ENCODE peak calls at places on chromosomes 6 and 20, in ten cellular contexts. N is right cardiac atrium; A is CD8-positive, alpha-beta T cell; J is adipocyte; R is NT2/D1; T is A549; M is adrenal gland; E is GM12878; L is cardiac muscle cell; Z is IMR-90. X is an unnamed sample.

GRCh38 chr20:62202083-62202395 is 18.0 kb downstream of the HRH3 start:
- DNase-seq in J (peak; percentile 24), Z (peak; percentile 45), E (no peak), R (no peak), M (no peak), A (no peak), N (peak; percentile 11), T (no peak), L (no peak), X (no peak)

GRCh38 chr20:46070215-46070910 is 19.4 kb downstream of the NCOA5 start:
- DNase-seq in N (no peak), L (peak; percentile 78), T (no peak), A (no peak), M (no peak), E (no peak), R (no peak), Z (peak; percentile 86), J (peak; percentile 66), X (no peak)

GRCh38 chr6:25586927-25587326 is 65.1 kb upstream of the SCGN start:
- DNase-seq in T (no peak), E (no peak), L (no peak), R (no peak), A (no peak), J (no peak), N (no peak), M (no peak), Z (no peak), X (no peak)

GRCh38 chr20:35340436-35340835 is 48.2 kb upstream of the FAM83C start:
- DNase-seq in E (no peak), R (no peak), A (no peak), N (no peak), J (no peak), Z (no peak), L (no peak), M (no peak), T (no peak), X (no peak)

GRCh38 chr6:43029120-43029519 is 7.7 kb downstream of the RRP36 start:
- DNase-seq in M (no peak), A (no peak), J (no peak), E (no peak), L (no peak), N (no peak), T (no peak), R (no peak), Z (no peak), X (no peak)

GRCh38 chr20:36311141-36311853 is 5.2 kb downstream of the DLGAP4 start:
- DNase-seq in M (no peak), R (no peak), E (no peak), A (no peak), L (peak; percentile 22), J (no peak), Z (no peak), N (peak; percentile 24), T (no peak), X (no peak)

GRCh38 chr20:34907616-34908469 is 31.4 kb downstream of the ACSS2 start:
- DNase-seq in A (no peak), E (no peak), L (peak; percentile 90), M (peak; percentile 84), N (peak; percentile 84), T (peak; percentile 74), Z (peak; percentile 92), R (no peak), J (peak; percentile 75), X (peak; percentile 27)

GRCh38 chr20:31608256-31608980 is 3.3 kb downstream of the ID1 start:
- DNase-seq in R (peak; percentile 84), A (no peak), J (peak; percentile 85), E (no peak), M (peak; percentile 72), N (peak; percentile 93), Z (peak; percentile 48), L (peak; percentile 76), T (peak; percentile 98), X (peak; percentile 87)

GRCh38 chr20:21089421-21089820 is 16.7 kb downstream of the LINC00237 start:
- DNase-seq in Z (no peak), J (no peak), M (no peak), R (no peak), N (no peak), T (no peak), A (no peak), E (no peak), L (no peak), X (no peak)

GRCh38 chr6:120005292-120005976 is 655.9 kb upstream of the MAN1A1 start:
- DNase-seq in A (no peak), N (no peak), T (peak; percentile 58), Z (no peak), E (no peak), M (no peak), J (no peak), R (no peak), L (no peak), X (no peak)

GRCh38 chr20:53643031-53643832 is 49.6 kb upstream of the ZNF217 start:
- DNase-seq in M (peak; percentile 67), J (peak; percentile 70), Z (peak; percentile 80), R (no peak), A (peak; percentile 79), N (peak; percentile 57), E (peak; percentile 92), L (peak; percentile 69), T (peak; percentile 87), X (no peak)

GRCh38 chr6:157323114-157323923 is at the start of gene TMEM242:
- DNase-seq in R (peak; percentile 80), J (peak; percentile 96), L (peak; percentile 97), Z (peak; percentile 93), E (peak; percentile 74), T (peak; percentile 94), M (peak; percentile 95), N (peak; percentile 96), A (peak; percentile 95), X (peak; percentile 95)

GRCh38 chr6:45327956-45328522 is at the start of gene RUNX2:
- DNase-seq in Z (peak; percentile 87), N (no peak), M (no peak), J (peak; percentile 66), E (no peak), T (no peak), R (no peak), A (no peak), L (peak; percentile 94), X (no peak)

GRCh38 chr6:72580281-72580940 is 41.5 kb upstream of the KCNQ5 start:
- DNase-seq in N (peak; percentile 9), E (no peak), M (no peak), J (peak; percentile 92), L (peak; percentile 89), T (peak; percentile 67), Z (peak; percentile 88), A (no peak), R (no peak), X (peak; percentile 76)

GRCh38 chr6:134600671-134601070 is 282.8 kb upstream of the SGK1 start:
- DNase-seq in J (no peak), E (no peak), M (no peak), L (no peak), A (no peak), Z (no peak), R (no peak), T (no peak), N (no peak), X (no peak)

GRCh38 chr6:151494235-151494950 is 576 bp downstream of the CCDC170 start:
- DNase-seq in L (peak; percentile 54), E (no peak), R (no peak), N (peak; percentile 90), M (peak; percentile 79), Z (peak; percentile 41), T (peak; percentile 63), J (peak; percentile 67), A (no peak), X (peak; percentile 65)

GRCh38 chr6:36350681-36351091 is 14.0 kb upstream of the BNIP5 start:
- DNase-seq in L (peak; percentile 99), A (no peak), Z (peak; percentile 92), T (no peak), N (peak; percentile 69), M (peak; percentile 66), E (no peak), J (peak; percentile 29), R (no peak), X (no peak)

GRCh38 chr6:158707826-158708225 is 58.0 kb downstream of the SYTL3 start:
- DNase-seq in J (no peak), N (peak; percentile 55), A (peak; percentile 19), E (no peak), L (peak; percentile 27), Z (no peak), T (no peak), M (no peak), R (no peak), X (no peak)

GRCh38 chr6:88662653-88663174 is 300.7 kb downstream of the RNGTT start:
- DNase-seq in Z (no peak), A (no peak), N (peak; percentile 23), M (no peak), E (peak; percentile 63), R (no peak), T (no peak), J (no peak), L (no peak), X (no peak)
- H3K9me3 ChIP-seq in Z (no peaks in the 10 kb centered on the region), A (peaks cover 3% of the 10 kb centered on the region), N (no peaks in the 10 kb centered on the region), M (no peaks in the 10 kb centered on the region), E (peaks cover 63% of the 10 kb centered on the region), R (peaks cover 6% of the 10 kb centered on the region), T (no peaks in the 10 kb centered on the region), J (peaks cover 8% of the 10 kb centered on the region), L (no peaks in the 10 kb centered on the region), X (peaks cover 2% of the 10 kb centered on the region)

DNA sequence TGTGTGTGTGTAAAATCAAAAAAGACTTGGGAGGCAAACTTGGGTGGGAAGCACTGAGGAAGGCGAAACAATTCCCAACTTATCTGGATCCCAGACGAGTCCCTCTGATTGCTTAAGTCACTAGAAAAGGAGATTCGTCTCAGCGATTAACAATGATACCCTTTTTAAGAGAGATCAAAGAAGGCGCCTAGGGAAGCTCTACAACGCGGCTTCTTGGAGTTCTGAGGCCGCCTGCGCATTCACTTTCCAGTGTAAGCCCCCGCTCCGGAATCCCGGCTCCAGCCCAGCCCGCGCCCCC is 8.7 kb upstream of the TBX18 start:
- DNase-seq in A (no peak), Z (no peak), R (no peak), N (no peak), T (peak; percentile 50), E (no peak), J (no peak), M (no peak), L (no peak), X (no peak)
- H3K4me3 ChIP-seq in A (no peak overlapping the region), Z (no peak overlapping the region), R (peak overlapping the region; percentile 51), N (peak overlapping the region; percentile 55), T (peak overlapping the region; percentile 53), E (no peak overlapping the region), J (peak overlapping the region; percentile 82), M (no peak overlapping the region), L (peak overlapping the region; percentile 32), X (peak overlapping the region; percentile 81)

GRCh38 chr6:34177181-34177591 is 31.3 kb upstream of the GRM4 start:
- DNase-seq in E (no peak), L (no peak), N (no peak), Z (no peak), A (no peak), J (no peak), R (no peak), M (no peak), T (no peak), X (no peak)
- H3K9me3 ChIP-seq in E (no peaks in the 10 kb centered on the region), L (no peaks in the 10 kb centered on the region), N (no peaks in the 10 kb centered on the region), Z (no peaks in the 10 kb centered on the region), A (no peaks in the 10 kb centered on the region), J (no peaks in the 10 kb centered on the region), R (no peaks in the 10 kb centered on the region), M (no peaks in the 10 kb centered on the region), T (no peaks in the 10 kb centered on the region), X (peaks cover 3% of the 10 kb centered on the region)

DNA sequence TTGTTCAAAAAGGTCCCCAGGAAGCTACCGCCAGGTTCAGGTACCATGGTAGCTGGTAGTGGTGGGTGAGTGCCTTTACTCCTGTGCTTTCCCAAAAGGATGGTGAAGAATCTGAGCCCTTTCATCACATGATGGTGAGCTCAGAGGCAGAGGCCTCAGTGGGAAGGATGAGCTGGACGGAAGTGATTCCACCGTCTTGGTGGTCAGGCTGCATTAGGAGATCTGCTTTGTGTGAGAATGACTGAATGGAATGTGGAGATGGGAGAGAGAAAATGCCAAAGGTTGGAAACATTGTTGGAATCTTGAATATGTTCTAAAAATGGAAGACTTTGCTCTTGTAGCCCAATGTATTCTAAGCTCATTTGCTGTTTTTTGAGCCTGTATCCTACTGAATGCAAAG is 108.1 kb upstream of the SCP2D1 start:
- DNase-seq in J (peak; percentile 63), R (no peak), M (no peak), N (no peak), L (peak; percentile 56), A (no peak), T (no peak), Z (peak; percentile 97), E (no peak), X (no peak)
- H3K4me3 ChIP-seq in J (peak overlapping the region; percentile 20), R (no peak overlapping the region), M (no peak overlapping the region), N (no peak overlapping the region), L (no peak overlapping the region), A (no peak overlapping the region), T (no peak overlapping the region), Z (no peak overlapping the region), E (no peak overlapping the region), X (no peak overlapping the region)